ENCODE peak calls at places on chromosome 16, in eight cellular contexts. M, F, A, K, W, Q, Y and V are unnamed samples.

GRCh38 chr16:82633964-82634600 is 7.3 kb downstream of the CDH13 start:
- DNase-seq in F (peak; percentile 41), K (no peak), W (no peak), Q (peak; percentile 37), A (peak; percentile 84), M (no peak), Y (no peak), V (no peak)

GRCh38 chr16:64865037-64865696 is 256.7 kb downstream of the CDH11 start:
- DNase-seq in W (no peak), M (no peak), Y (no peak), K (no peak), A (no peak), Q (peak; percentile 48), F (no peak), V (no peak)

GRCh38 chr16:27642753-27643152 is 92.8 kb downstream of the KATNIP start:
- DNase-seq in Y (no peak), M (no peak), F (no peak), A (no peak), K (no peak), Q (peak; percentile 17), W (no peak), V (no peak)

GRCh38 chr16:81697321-81697885 is 81.7 kb upstream of the PLCG2 start:
- DNase-seq in W (no peak), Y (peak; percentile 65), F (no peak), M (peak; percentile 72), K (peak; percentile 36), Q (peak; percentile 67), A (peak; percentile 39), V (peak; percentile 28)

GRCh38 chr16:84245933-84246678 is 6.3 kb upstream of the KCNG4 start:
- DNase-seq in A (no peak), F (no peak), K (no peak), Y (no peak), M (no peak), Q (no peak), W (no peak), V (no peak)

GRCh38 chr16:88464447-88465318 is 11.6 kb downstream of the ZFPM1 start:
- DNase-seq in A (no peak), Q (no peak), Y (no peak), M (peak; percentile 70), K (no peak), F (no peak), W (peak; percentile 52), V (peak; percentile 48)

GRCh38 chr16:79767597-79768280 is 167.2 kb upstream of the MAF start:
- DNase-seq in F (no peak), K (peak; percentile 45), Y (peak; percentile 40), Q (peak; percentile 36), W (no peak), A (no peak), M (no peak), V (no peak)

GRCh38 chr16:2924901-2925820 is 13.4 kb downstream of the FLYWCH1 start:
- DNase-seq in M (no peak), F (no peak), Y (no peak), K (no peak), A (peak; percentile 16), W (no peak), Q (no peak), V (no peak)

GRCh38 chr16:50861926-50862325 is 120.0 kb downstream of the CYLD start:
- DNase-seq in Y (no peak), A (peak; percentile 86), Q (peak; percentile 83), F (no peak), M (no peak), K (no peak), W (no peak), V (no peak)

GRCh38 chr16:87062569-87063442 is 254.4 kb downstream of the C16orf95 start:
- DNase-seq in K (no peak), Y (peak; percentile 73), Q (peak; percentile 80), A (peak; percentile 88), F (peak; percentile 77), M (peak; percentile 86), W (peak; percentile 74), V (no peak)

GRCh38 chr16:87061521-87061920 is 255.7 kb downstream of the C16orf95 start:
- DNase-seq in Y (no peak), W (no peak), F (no peak), M (no peak), A (no peak), K (no peak), Q (no peak), V (no peak)

GRCh38 chr16:87058728-87059250 is 258.4 kb downstream of the C16orf95 start:
- DNase-seq in K (no peak), W (no peak), A (no peak), Y (no peak), M (no peak), Q (no peak), F (no peak), V (no peak)

GRCh38 chr16:87057951-87058560 is 259.1 kb downstream of the C16orf95 start:
- DNase-seq in Y (no peak), A (no peak), K (no peak), W (peak; percentile 34), M (no peak), F (no peak), Q (no peak), V (no peak)

GRCh38 chr16:87060026-87060986 is 256.9 kb downstream of the C16orf95 start:
- DNase-seq in K (no peak), F (no peak), W (no peak), M (no peak), A (no peak), Y (no peak), Q (peak; percentile 72), V (no peak)
- TF ChIP-seq CTCF in K (no peak), F (no peak), W (no peak), M (no peak), A (no peak), Y (no peak), Q (peak; percentile 52), V (no peak)

DNA sequence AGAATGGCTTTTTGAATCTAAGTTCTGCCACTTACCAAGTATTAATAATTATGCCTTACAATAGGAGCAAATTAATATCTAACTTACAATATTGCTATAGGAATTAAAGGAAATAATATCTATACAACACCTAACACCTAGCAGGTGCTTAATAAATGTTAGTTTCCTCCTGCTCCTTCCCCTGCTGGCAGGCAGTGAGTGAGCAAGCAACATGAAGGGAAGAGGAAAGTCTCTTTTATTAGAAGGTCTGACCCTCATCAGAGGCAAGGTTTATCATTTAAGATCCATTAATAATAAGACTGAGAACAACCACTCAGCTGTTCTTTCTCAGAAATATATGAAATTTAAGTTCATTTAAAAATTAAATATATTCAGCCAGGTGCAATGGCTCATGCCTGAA is 6.7 kb upstream of the DYNC1LI2 start:
- DNase-seq in Q (no peak), F (no peak), Y (no peak), W (no peak), A (no peak), M (no peak), K (no peak), V (no peak)
- TF ChIP-seq CTCF in Q (no peak), F (no peak), Y (no peak), W (no peak), A (no peak), M (no peak), K (no peak), V (no peak)

GRCh38 chr16:77721752-77722314 is 481 bp upstream of the NUDT7 start:
- DNase-seq in A (no peak), F (no peak), W (no peak), M (no peak), Y (no peak), Q (no peak), K (no peak), V (no peak)

GRCh38 chr16:77724174-77724573 is 1.9 kb downstream of the NUDT7 start:
- DNase-seq in A (no peak), Y (no peak), W (no peak), K (no peak), F (no peak), M (no peak), Q (no peak), V (no peak)

GRCh38 chr16:77723108-77723514 is 797 bp downstream of the NUDT7 start:
- DNase-seq in A (no peak), M (peak; percentile 12), F (no peak), W (no peak), Y (no peak), K (peak; percentile 18), Q (peak; percentile 66), V (no peak)

DNA sequence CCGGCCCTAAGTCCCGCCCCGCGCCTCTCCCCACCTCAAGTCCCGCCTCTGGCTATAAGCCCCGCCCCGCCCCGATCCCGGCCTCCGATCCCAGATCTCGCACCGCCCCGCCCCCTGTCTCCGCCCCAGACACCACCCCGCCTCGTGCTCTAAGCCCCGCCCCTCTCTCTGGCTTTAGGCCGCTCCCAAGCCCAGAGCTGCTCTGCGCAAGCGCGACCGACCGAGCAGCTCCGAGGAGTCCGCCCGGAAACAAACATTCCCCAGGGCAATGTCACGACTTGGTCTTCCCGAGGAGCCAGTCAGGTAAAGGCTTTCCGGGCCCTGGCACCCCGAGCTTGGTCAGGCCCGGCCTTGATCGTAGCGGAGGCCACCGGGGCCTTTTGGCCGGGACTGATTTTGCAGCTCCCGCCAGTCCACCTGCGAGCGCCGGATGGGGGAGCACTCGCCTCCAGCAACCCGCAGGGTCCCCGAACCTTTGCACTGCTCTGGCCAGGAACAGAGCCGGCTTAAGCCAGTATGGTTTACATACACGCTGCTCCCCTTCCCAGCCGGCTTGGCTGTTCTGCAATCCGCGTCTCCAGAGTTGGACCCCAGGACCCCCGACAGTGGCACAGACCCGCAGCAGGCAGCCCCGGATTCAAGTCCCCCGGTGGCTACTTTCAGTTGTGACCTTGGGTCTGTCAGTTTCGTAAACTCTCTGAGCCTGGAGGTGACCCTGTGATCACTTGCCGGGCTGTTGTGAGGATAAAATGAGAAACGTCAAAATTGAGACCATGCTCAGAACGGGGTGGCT is at the start of gene NUDT7:
- DNase-seq in W (peak; percentile 99), K (peak; percentile 99), M (peak; percentile 95), F (peak; percentile 99), Q (peak; percentile 98), Y (peak; percentile 100), A (peak; percentile 98), V (peak; percentile 69)
- TF ChIP-seq CTCF in W (no peak), K (peak; percentile 31), M (peak; percentile 54), F (no peak), Q (peak; percentile 30), Y (no peak), A (peak; percentile 28), V (no peak)

GRCh38 chr16:70754371-70754770 is 46.6 kb downstream of the VAC14 start:
- DNase-seq in A (no peak), M (no peak), F (no peak), Q (no peak), Y (no peak), K (no peak), W (no peak), V (no peak)

GRCh38 chr16:70751593-70751992 is 49.4 kb downstream of the VAC14 start:
- DNase-seq in Q (no peak), M (no peak), F (no peak), Y (peak; percentile 55), A (no peak), K (no peak), W (no peak), V (no peak)

GRCh38 chr16:70752381-70752780 is 48.6 kb downstream of the VAC14 start:
- DNase-seq in K (no peak), M (no peak), W (no peak), Q (no peak), Y (no peak), F (no peak), A (no peak), V (no peak)

GRCh38 chr16:70753694-70754325 is 47.1 kb downstream of the VAC14 start:
- DNase-seq in K (no peak), Y (no peak), F (no peak), A (no peak), W (no peak), Q (no peak), M (no peak), V (no peak)

DNA sequence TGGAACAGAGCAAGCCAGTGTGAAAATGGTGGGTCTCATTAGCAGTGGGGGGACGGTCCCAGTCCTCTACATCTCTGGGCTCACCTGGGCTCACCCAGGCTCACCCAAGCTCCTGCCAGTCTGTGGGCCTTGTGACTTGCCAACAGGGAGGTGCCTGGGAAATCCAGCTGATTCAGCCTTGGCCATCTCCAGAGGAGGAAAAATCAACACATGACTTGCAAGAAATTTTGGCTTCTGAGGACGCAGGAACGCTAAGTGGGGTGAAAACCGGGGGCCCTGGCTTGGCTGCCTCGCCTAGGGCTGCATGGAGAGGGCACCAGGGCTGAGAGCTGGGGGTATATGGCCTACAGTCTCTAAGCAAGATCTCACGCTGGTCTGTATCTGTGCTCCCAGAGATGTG is 47.7 kb downstream of the VAC14 start:
- DNase-seq in A (no peak), Y (no peak), W (no peak), K (no peak), M (no peak), Q (no peak), F (no peak), V (no peak)
- TF ChIP-seq CTCF in A (no peak), Y (no peak), W (no peak), K (no peak), M (no peak), Q (no peak), F (no peak), V (no peak)